ENCODE peak calls at places on chromosomes 6 and 20, in nine cellular contexts. J is stomach, P is tibial artery, W is HCT116, D is bronchial epithelial cell, V is fibroblast of lung, Q is neural progenitor cell, H is heart right ventricle, G is prostate gland. U is an unnamed sample.

GRCh38 chr20:48621256-48622078 is 206.3 kb downstream of the PREX1 start:
- DNase-seq in D (peak), G (no peak), Q (no peak), H (no peak), W (no peak), J (no peak), P (no peak), V (no peak), U (peak)

GRCh38 chr6:168157272-168158007 is 78.4 kb upstream of the FRMD1 start:
- DNase-seq in P (no peak), G (peak), J (no peak), D (peak), H (no peak), V (peak), W (no peak), Q (peak), U (peak)

GRCh38 chr6:42315991-42316378 is 98.3 kb upstream of the MRPS10 start:
- DNase-seq in G (no peak), Q (no peak), D (peak), P (no peak), V (peak), H (no peak), J (no peak), W (peak), U (peak)

GRCh38 chr6:143060806-143061596 is at the start of gene AIG1:
- DNase-seq in J (no peak), D (peak), V (no peak), H (peak), G (no peak), Q (peak), P (peak), W (peak), U (no peak)

GRCh38 chr6:73309784-73310502 is 44.1 kb downstream of the DPPA5 start:
- DNase-seq in J (peak), Q (peak), H (peak), D (peak), W (peak), P (peak), G (peak), V (peak), U (peak)

GRCh38 chr6:76697585-76697984 is 625.1 kb upstream of the IMPG1 start:
- DNase-seq in D (peak), V (peak), P (no peak), G (no peak), Q (peak), W (peak), J (no peak), H (no peak), U (peak)

GRCh38 chr20:60395993-60396392 is 437.8 kb downstream of the CDH26 start:
- DNase-seq in D (no peak), J (no peak), Q (no peak), V (no peak), P (no peak), W (no peak), H (no peak), G (no peak), U (no peak)

GRCh38 chr6:135163440-135163738 is 17.7 kb upstream of the MYB start:
- DNase-seq in H (no peak), P (no peak), W (no peak), Q (no peak), D (no peak), G (no peak), J (no peak), V (no peak), U (no peak)

GRCh38 chr20:45890997-45891983 is at the start of the genes CTSA and NEURL2:
- DNase-seq in W (peak), H (peak), G (peak), J (peak), P (peak), D (peak), V (peak), Q (peak), U (peak)

GRCh38 chr6:28940294-28940858 is 16.6 kb upstream of the TRIM27 start:
- DNase-seq in W (no peak), G (peak), V (no peak), Q (peak), P (peak), J (no peak), H (peak), D (peak), U (peak)

GRCh38 chr20:23255658-23256385 is 94.8 kb upstream of the NXT1 start:
- DNase-seq in J (no peak), H (no peak), D (no peak), W (no peak), P (no peak), G (no peak), Q (peak), V (peak), U (no peak)

GRCh38 chr6:104884867-104885517 is 25.3 kb upstream of the HACE1 start:
- DNase-seq in P (no peak), W (no peak), H (no peak), D (no peak), G (no peak), J (no peak), Q (no peak), V (no peak), U (no peak)

GRCh38 chr20:40960101-40960500 is 68.5 kb upstream of the TOP1 start:
- DNase-seq in W (no peak), Q (no peak), P (no peak), J (peak), H (no peak), G (no peak), D (no peak), V (no peak), U (no peak)

GRCh38 chr6:48229849-48230248 is 118.9 kb upstream of the PTCHD4 start:
- DNase-seq in H (no peak), P (no peak), D (peak), G (no peak), Q (no peak), W (no peak), J (no peak), V (no peak), U (no peak)

GRCh38 chr6:112036088-112036637 is 17.7 kb upstream of the CCN6 start:
- DNase-seq in G (no peak), D (peak), W (no peak), V (no peak), Q (no peak), H (no peak), J (no peak), P (no peak), U (peak)

GRCh38 chr6:92433911-92434310 is 985.4 kb downstream of the EPHA7 start:
- DNase-seq in J (no peak), G (no peak), V (no peak), D (no peak), Q (no peak), P (no peak), W (no peak), H (no peak), U (no peak)

GRCh38 chr20:21398505-21399057 is 1.3 kb upstream of the NKX2-4 start:
- DNase-seq in J (no peak), V (no peak), W (no peak), P (no peak), D (no peak), G (no peak), H (no peak), Q (no peak), U (no peak)

GRCh38 chr6:116461563-116462507 is 660 bp downstream of the CALHM6 start:
- DNase-seq in G (no peak), J (peak), H (peak), Q (peak), W (no peak), P (no peak), D (no peak), V (peak), U (peak)

GRCh38 chr6:33211666-33212422 is 3.5 kb downstream of the RING1 start:
- DNase-seq in D (no peak), Q (peak), V (no peak), P (no peak), H (no peak), J (no peak), G (no peak), W (no peak), U (no peak)

GRCh38 chr6:89501239-89501638 is 68.3 kb downstream of the ANKRD6 start:
- DNase-seq in J (no peak), G (no peak), Q (peak), D (no peak), P (no peak), V (no peak), H (no peak), W (no peak), U (no peak)

GRCh38 chr6:7401103-7401502 is 11.5 kb downstream of the RIOK1 start:
- DNase-seq in D (no peak), P (no peak), V (no peak), H (no peak), W (no peak), G (no peak), Q (no peak), J (no peak), U (peak)

GRCh38 chr20:60249436-60249835 is 291.2 kb downstream of the CDH26 start:
- DNase-seq in D (peak), V (peak), J (no peak), W (no peak), Q (no peak), P (no peak), H (no peak), G (no peak), U (peak)

DNA sequence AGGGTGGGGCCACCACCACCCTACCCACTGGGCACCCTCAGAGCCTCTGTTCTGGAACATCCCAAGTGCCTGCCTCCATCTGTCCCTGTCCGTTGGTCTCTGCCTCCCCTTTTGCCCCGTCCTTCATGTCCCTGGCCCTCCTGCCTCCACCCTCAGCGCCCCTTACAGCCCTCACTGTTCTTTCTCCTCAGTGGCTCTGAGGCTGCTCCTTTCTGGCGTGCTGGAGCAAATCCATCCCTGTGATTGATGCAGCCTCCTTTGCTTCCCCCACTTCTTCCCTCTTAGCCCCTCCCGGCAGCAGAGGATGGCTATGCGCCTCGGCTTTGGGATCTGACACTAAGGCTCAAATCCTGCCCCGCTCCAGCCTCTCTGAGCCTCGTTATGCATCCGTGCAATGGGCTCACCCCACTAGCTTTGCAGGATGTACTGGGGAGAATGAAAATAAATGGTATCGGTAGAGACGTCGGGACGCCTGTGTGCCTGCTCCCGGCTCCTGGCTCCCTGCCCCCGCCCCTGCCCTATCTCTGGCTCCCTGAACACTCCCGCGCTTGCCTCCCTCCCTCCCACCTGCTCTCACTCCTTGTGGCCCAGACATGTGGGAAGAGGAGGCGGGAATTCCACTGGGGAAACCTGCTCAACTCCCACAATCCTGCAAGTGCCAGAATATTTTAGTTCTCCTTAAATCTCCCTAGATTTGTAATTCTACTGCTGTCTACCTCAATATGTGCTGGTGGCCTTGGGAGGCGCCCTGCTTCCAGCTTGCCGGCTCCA is 13.1 kb downstream of the VSTM2L start:
- DNase-seq in Q (peak), J (peak), G (no peak), P (no peak), D (no peak), V (no peak), W (no peak), H (no peak), U (no peak)
- TF ChIP-seq CTCF in Q (no peak), J (no peak), G (no peak), P (no peak), D (no peak), V (no peak), W (peak), H (no peak), U (peak)

GRCh38 chr6:139156102-139156501 is 21.2 kb downstream of the HECA start:
- DNase-seq in H (no peak), D (no peak), Q (no peak), P (no peak), G (no peak), J (no peak), W (no peak), V (no peak), U (no peak)
- H3K4me3 ChIP-seq in H (no peak), D (no peak), Q (no peak), P (no peak), G (no peak), J (no peak), W (no peak), V (no peak), U (no peak)

GRCh38 chr20:53642196-53643030 is 48.8 kb upstream of the ZNF217 start:
- DNase-seq in D (peak), G (peak), H (peak), J (peak), W (peak), V (no peak), P (peak), Q (peak), U (peak)
- TF ChIP-seq CTCF in D (no peak), G (no peak), H (no peak), J (no peak), W (no peak), V (no peak), P (no peak), Q (no peak), U (no peak)

GRCh38 chr6:99348220-99348822 is 1.2 kb downstream of the FAXC start:
- DNase-seq in G (no peak), W (no peak), Q (peak), P (no peak), V (no peak), D (no peak), J (no peak), H (no peak), U (no peak)
- H3K4me3 ChIP-seq in G (peak), W (no peak), Q (peak), P (peak), V (no peak), D (peak), J (peak), H (peak), U (peak)

GRCh38 chr6:163863565-163863964 is 449.0 kb downstream of the QKI start:
- DNase-seq in P (no peak), D (no peak), H (no peak), W (no peak), Q (peak), G (no peak), V (no peak), J (no peak), U (no peak)

GRCh38 chr6:163865380-163865779 is 450.9 kb downstream of the QKI start:
- DNase-seq in D (no peak), J (no peak), V (no peak), W (no peak), Q (no peak), G (no peak), P (no peak), H (no peak), U (no peak)

GRCh38 chr6:163867518-163868292 is 453.2 kb downstream of the QKI start:
- DNase-seq in Q (peak), G (no peak), W (no peak), P (no peak), V (no peak), J (no peak), H (no peak), D (no peak), U (no peak)

GRCh38 chr6:163861627-163862026 is 447.1 kb downstream of the QKI start:
- DNase-seq in V (no peak), P (no peak), J (no peak), G (no peak), Q (no peak), H (no peak), D (no peak), W (no peak), U (no peak)

DNA sequence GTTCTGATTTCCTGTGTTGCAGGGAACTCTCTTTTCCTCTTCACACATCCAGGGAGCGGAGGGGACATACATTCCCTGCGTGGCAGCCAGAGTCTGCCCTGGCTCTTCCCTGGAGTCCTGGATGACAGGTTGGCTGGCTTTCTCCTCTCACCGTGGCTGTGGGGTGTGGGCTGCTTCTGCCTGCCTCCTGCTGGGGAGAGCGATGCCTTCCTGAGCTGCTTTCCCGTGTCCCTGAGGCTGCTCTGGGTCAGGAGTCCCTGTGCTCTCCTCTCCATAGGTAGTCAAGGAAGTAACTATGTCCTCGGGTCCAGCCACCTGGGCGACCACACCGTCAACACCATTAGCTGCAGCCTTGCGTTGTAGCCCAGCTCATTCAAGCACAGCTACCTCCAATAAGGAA is 451.7 kb downstream of the QKI start:
- DNase-seq in P (no peak), H (no peak), Q (no peak), J (no peak), W (no peak), V (no peak), D (no peak), G (no peak), U (no peak)
- TF ChIP-seq CTCF in P (no peak), H (no peak), Q (no peak), J (no peak), W (no peak), V (no peak), D (no peak), G (no peak), U (no peak)

DNA sequence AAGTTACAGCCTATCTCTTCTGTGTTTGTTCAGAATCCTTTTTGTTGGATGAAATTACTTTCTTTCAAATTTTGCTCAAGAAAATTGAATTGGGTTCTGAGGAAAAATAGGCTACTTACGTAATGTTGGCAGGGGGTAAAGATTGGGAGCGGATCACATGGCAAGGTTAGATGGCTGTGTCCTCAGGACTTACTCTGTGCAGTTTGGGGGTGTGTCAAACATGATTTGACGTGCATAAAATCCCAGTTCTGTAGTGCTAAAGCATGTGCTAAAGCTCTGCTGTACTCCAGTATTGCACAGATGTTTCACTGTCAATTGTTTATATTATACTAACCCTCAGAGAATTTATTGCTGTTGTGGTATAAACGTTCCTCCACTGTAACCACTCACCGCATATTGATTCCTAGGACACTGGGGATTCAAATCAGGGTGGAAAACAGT is 2.6 kb downstream of the NT5E start:
- DNase-seq in G (no peak), H (no peak), V (peak), P (no peak), Q (no peak), D (peak), W (no peak), J (no peak), U (peak)
- H3K4me3 ChIP-seq in G (no peak), H (no peak), V (peak), P (peak), Q (no peak), D (no peak), W (no peak), J (no peak), U (no peak)

DNA sequence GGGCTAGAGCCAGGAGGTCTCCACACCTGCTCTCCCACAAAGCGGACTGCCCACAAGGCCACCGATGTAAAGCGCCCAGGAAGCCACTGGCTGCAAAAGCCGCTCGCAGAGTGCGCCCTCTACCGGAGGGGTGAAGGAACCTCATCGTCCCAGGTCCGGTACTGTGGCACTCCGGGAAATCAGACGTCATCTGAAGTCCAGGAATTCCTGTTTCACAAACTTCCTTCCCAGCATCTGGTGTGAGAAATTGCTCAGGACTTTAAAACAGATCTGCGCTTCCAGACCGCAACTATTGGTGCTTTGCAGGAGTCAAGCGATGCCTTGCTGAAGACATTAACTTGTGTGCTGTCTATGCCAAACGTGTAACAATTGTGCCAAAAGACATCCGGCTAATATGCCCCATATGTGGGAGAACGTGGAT is 115.1 kb upstream of the ARID1B start:
- DNase-seq in D (no peak), G (no peak), J (no peak), H (no peak), Q (peak), W (peak), V (no peak), P (no peak), U (peak)
- TF ChIP-seq CTCF in D (peak), G (no peak), J (no peak), H (peak), Q (peak), W (peak), V (peak), P (no peak), U (peak)

GRCh38 chr20:56391037-56391436 is 978 bp downstream of the AURKA start:
- DNase-seq in Q (no peak), H (no peak), V (no peak), W (no peak), D (no peak), P (no peak), J (no peak), G (no peak), U (no peak)
- H3K4me3 ChIP-seq in Q (peak), H (peak), V (peak), W (peak), D (peak), P (peak), J (peak), G (no peak), U (peak)

DNA sequence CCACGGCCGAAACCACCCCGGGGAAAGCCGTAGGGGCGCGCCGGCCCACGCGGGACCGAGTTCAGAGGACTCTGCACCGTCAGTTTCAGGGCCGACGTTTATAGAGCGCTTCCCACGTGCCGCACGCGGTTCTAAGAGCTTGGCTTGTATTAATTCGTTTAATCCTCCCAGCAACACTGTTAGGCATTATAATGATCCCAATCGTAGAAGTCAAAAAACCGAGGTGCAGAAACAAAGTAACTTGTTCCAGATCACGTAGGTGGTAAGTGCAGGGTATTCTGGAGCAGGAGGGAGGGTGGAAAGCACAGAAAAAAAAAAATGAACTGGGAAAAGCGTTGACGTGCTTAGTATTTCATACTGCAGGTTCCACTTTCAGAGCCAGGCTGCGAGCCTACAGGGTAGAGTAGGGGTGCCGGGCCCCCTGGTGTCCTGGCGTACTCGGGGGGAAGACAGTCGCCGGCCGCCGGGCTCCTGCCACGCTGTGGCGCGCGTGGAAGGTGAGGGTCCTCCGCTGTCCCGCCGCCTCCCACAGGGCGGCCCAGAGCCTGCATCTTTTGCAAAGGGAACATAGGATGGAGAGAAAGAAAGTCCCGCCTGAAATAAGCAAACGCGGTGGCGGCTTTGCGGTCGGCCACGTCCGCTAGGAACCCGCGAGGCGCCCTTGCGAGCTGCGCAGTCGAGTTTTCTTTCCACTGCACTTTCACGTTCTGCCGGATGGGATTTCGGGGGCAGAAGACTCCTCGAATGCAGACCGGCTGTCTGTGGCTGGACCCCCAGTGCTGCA is 10.2 kb upstream of the FOXF2 start:
- DNase-seq in J (no peak), V (no peak), P (no peak), G (no peak), W (no peak), H (no peak), D (no peak), Q (peak), U (no peak)
- TF ChIP-seq CTCF in J (no peak), V (no peak), P (no peak), G (no peak), W (no peak), H (no peak), D (no peak), Q (no peak), U (no peak)

GRCh38 chr6:108837236-108837971 is 10.8 kb upstream of the ARMC2 start:
- DNase-seq in H (no peak), D (no peak), G (no peak), V (peak), P (no peak), W (no peak), J (no peak), Q (no peak), U (no peak)

GRCh38 chr6:108840919-108841318 is 7.3 kb upstream of the ARMC2 start:
- DNase-seq in J (no peak), W (no peak), G (no peak), P (no peak), H (no peak), Q (no peak), V (no peak), D (no peak), U (no peak)

GRCh38 chr6:108839068-108839467 is 9.2 kb upstream of the ARMC2 start:
- DNase-seq in D (no peak), G (no peak), H (no peak), J (no peak), P (no peak), Q (peak), V (no peak), W (no peak), U (no peak)

GRCh38 chr6:108836061-108836460 is 12.2 kb upstream of the ARMC2 start:
- DNase-seq in H (no peak), G (no peak), Q (no peak), W (no peak), J (no peak), P (no peak), V (no peak), D (no peak), U (no peak)

GRCh38 chr6:108838101-108838717 is 10.0 kb upstream of the ARMC2 start:
- DNase-seq in V (peak), H (no peak), W (no peak), J (no peak), G (no peak), P (no peak), D (peak), Q (peak), U (peak)
- H3K4me3 ChIP-seq in V (no peak), H (no peak), W (no peak), J (peak), G (no peak), P (no peak), D (no peak), Q (peak), U (no peak)

U was measured in epithelial cell of esophagus.